ENCODE peak calls at places on chromosomes 1 and 21, in eight cellular contexts. One of them, this sample, is unnamed.

GRCh38 chr1:29828526-29829447 is 592.5 kb downstream of the PTPRU start:
- DNase-seq in H9: no peak
- DNase-seq in neural progenitor cell: no peak
- DNase-seq in endodermal cell: no peak
- DNase-seq in fibroblast of lung: no peak
- DNase-seq in NT2/D1: no peak
- DNase-seq in GM12878: no peak
- DNase-seq in GM23248: no peak
- DNase-seq in this sample: no peak

GRCh38 chr21:16419188-16419874 is 689.5 kb downstream of the USP25 start:
- DNase-seq in H9: no peak
- DNase-seq in neural progenitor cell: peak
- DNase-seq in endodermal cell: no peak
- DNase-seq in fibroblast of lung: peak
- DNase-seq in NT2/D1: no peak
- DNase-seq in GM12878: no peak
- DNase-seq in GM23248: peak
- DNase-seq in this sample: peak

GRCh38 chr1:42142894-42143675 is 10.1 kb upstream of the GUCA2B start:
- DNase-seq in H9: no peak
- DNase-seq in neural progenitor cell: no peak
- DNase-seq in endodermal cell: peak
- DNase-seq in fibroblast of lung: no peak
- DNase-seq in NT2/D1: no peak
- DNase-seq in GM12878: no peak
- DNase-seq in GM23248: no peak
- DNase-seq in this sample: no peak

GRCh38 chr1:41806472-41807155 is 112.1 kb downstream of the HIVEP3 start:
- DNase-seq in H9: no peak
- DNase-seq in neural progenitor cell: no peak
- DNase-seq in endodermal cell: no peak
- DNase-seq in fibroblast of lung: no peak
- DNase-seq in NT2/D1: no peak
- DNase-seq in GM12878: no peak
- DNase-seq in GM23248: no peak
- DNase-seq in this sample: no peak

GRCh38 chr1:198741744-198742143 is 102.9 kb downstream of the PTPRC start:
- DNase-seq in H9: peak
- DNase-seq in neural progenitor cell: peak
- DNase-seq in endodermal cell: peak
- DNase-seq in fibroblast of lung: peak
- DNase-seq in NT2/D1: peak
- DNase-seq in GM12878: no peak
- DNase-seq in GM23248: peak
- DNase-seq in this sample: peak

GRCh38 chr1:165632152-165632469 is 1.1 kb downstream of the MGST3 start:
- DNase-seq in H9: peak
- DNase-seq in neural progenitor cell: peak
- DNase-seq in endodermal cell: no peak
- DNase-seq in fibroblast of lung: no peak
- DNase-seq in NT2/D1: no peak
- DNase-seq in GM12878: no peak
- DNase-seq in GM23248: no peak
- DNase-seq in this sample: no peak

GRCh38 chr1:73800376-73800775 is 397.6 kb downstream of the LRRIQ3 start:
- DNase-seq in H9: no peak
- DNase-seq in neural progenitor cell: no peak
- DNase-seq in endodermal cell: no peak
- DNase-seq in fibroblast of lung: peak
- DNase-seq in NT2/D1: no peak
- DNase-seq in GM12878: no peak
- DNase-seq in GM23248: peak
- DNase-seq in this sample: no peak

GRCh38 chr1:47780469-47780995 is 216.7 kb downstream of the TRABD2B start:
- DNase-seq in H9: no peak
- DNase-seq in neural progenitor cell: no peak
- DNase-seq in endodermal cell: no peak
- DNase-seq in fibroblast of lung: no peak
- DNase-seq in NT2/D1: no peak
- DNase-seq in GM12878: no peak
- DNase-seq in GM23248: no peak
- DNase-seq in this sample: no peak

GRCh38 chr1:35449334-35450008 is 107.7 kb downstream of the KIAA0319L start:
- DNase-seq in H9: no peak
- DNase-seq in neural progenitor cell: no peak
- DNase-seq in endodermal cell: no peak
- DNase-seq in fibroblast of lung: peak
- DNase-seq in NT2/D1: no peak
- DNase-seq in GM12878: no peak
- DNase-seq in GM23248: peak
- DNase-seq in this sample: no peak

GRCh38 chr1:200925821-200926220 is 31.1 kb downstream of the INAVA start:
- DNase-seq in H9: no peak
- DNase-seq in neural progenitor cell: no peak
- DNase-seq in endodermal cell: peak
- DNase-seq in fibroblast of lung: no peak
- DNase-seq in NT2/D1: no peak
- DNase-seq in GM12878: no peak
- DNase-seq in GM23248: peak
- DNase-seq in this sample: no peak

GRCh38 chr21:38297193-38297592 is 40.4 kb downstream of the KCNJ15 start:
- DNase-seq in H9: no peak
- DNase-seq in neural progenitor cell: no peak
- DNase-seq in endodermal cell: no peak
- DNase-seq in fibroblast of lung: peak
- DNase-seq in NT2/D1: no peak
- DNase-seq in GM12878: no peak
- DNase-seq in GM23248: peak
- DNase-seq in this sample: no peak

GRCh38 chr1:84930831-84931230 is 37.8 kb upstream of the LPAR3 start:
- DNase-seq in H9: no peak
- DNase-seq in neural progenitor cell: no peak
- DNase-seq in endodermal cell: no peak
- DNase-seq in fibroblast of lung: no peak
- DNase-seq in NT2/D1: no peak
- DNase-seq in GM12878: no peak
- DNase-seq in GM23248: no peak
- DNase-seq in this sample: no peak

GRCh38 chr1:180680558-180681144 is 48.8 kb downstream of the XPR1 start:
- DNase-seq in H9: no peak
- DNase-seq in neural progenitor cell: no peak
- DNase-seq in endodermal cell: no peak
- DNase-seq in fibroblast of lung: peak
- DNase-seq in NT2/D1: no peak
- DNase-seq in GM12878: no peak
- DNase-seq in GM23248: no peak
- DNase-seq in this sample: no peak

GRCh38 chr1:61085191-61086086 is 3.1 kb downstream of the NFIA start:
- DNase-seq in H9: no peak
- DNase-seq in neural progenitor cell: no peak
- DNase-seq in endodermal cell: no peak
- DNase-seq in fibroblast of lung: no peak
- DNase-seq in NT2/D1: no peak
- DNase-seq in GM12878: no peak
- DNase-seq in GM23248: no peak
- DNase-seq in this sample: no peak

GRCh38 chr1:36076979-36077573 is 6.8 kb upstream of the TEKT2 start:
- DNase-seq in H9: no peak
- DNase-seq in neural progenitor cell: no peak
- DNase-seq in endodermal cell: no peak
- DNase-seq in fibroblast of lung: no peak
- DNase-seq in NT2/D1: no peak
- DNase-seq in GM12878: no peak
- DNase-seq in GM23248: peak
- DNase-seq in this sample: no peak

GRCh38 chr1:174969977-174970376 is 29.8 kb upstream of the CACYBP start:
- DNase-seq in H9: no peak
- DNase-seq in neural progenitor cell: no peak
- DNase-seq in endodermal cell: no peak
- DNase-seq in fibroblast of lung: no peak
- DNase-seq in NT2/D1: no peak
- DNase-seq in GM12878: no peak
- DNase-seq in GM23248: no peak
- DNase-seq in this sample: no peak

GRCh38 chr1:174965006-174965971 is 34.5 kb upstream of the CACYBP start:
- DNase-seq in H9: no peak
- DNase-seq in neural progenitor cell: no peak
- DNase-seq in endodermal cell: peak
- DNase-seq in fibroblast of lung: no peak
- DNase-seq in NT2/D1: no peak
- DNase-seq in GM12878: no peak
- DNase-seq in GM23248: no peak
- DNase-seq in this sample: peak

GRCh38 chr1:174966000-174966572 is 33.7 kb upstream of the CACYBP start:
- DNase-seq in H9: no peak
- DNase-seq in neural progenitor cell: no peak
- DNase-seq in endodermal cell: no peak
- DNase-seq in fibroblast of lung: no peak
- DNase-seq in NT2/D1: no peak
- DNase-seq in GM12878: no peak
- DNase-seq in GM23248: no peak
- DNase-seq in this sample: no peak

GRCh38 chr1:174968750-174969244 is 30.9 kb upstream of the CACYBP start:
- DNase-seq in H9: no peak
- DNase-seq in neural progenitor cell: no peak
- DNase-seq in endodermal cell: no peak
- DNase-seq in fibroblast of lung: peak
- DNase-seq in NT2/D1: no peak
- DNase-seq in GM12878: peak
- DNase-seq in GM23248: peak
- DNase-seq in this sample: no peak

DNA sequence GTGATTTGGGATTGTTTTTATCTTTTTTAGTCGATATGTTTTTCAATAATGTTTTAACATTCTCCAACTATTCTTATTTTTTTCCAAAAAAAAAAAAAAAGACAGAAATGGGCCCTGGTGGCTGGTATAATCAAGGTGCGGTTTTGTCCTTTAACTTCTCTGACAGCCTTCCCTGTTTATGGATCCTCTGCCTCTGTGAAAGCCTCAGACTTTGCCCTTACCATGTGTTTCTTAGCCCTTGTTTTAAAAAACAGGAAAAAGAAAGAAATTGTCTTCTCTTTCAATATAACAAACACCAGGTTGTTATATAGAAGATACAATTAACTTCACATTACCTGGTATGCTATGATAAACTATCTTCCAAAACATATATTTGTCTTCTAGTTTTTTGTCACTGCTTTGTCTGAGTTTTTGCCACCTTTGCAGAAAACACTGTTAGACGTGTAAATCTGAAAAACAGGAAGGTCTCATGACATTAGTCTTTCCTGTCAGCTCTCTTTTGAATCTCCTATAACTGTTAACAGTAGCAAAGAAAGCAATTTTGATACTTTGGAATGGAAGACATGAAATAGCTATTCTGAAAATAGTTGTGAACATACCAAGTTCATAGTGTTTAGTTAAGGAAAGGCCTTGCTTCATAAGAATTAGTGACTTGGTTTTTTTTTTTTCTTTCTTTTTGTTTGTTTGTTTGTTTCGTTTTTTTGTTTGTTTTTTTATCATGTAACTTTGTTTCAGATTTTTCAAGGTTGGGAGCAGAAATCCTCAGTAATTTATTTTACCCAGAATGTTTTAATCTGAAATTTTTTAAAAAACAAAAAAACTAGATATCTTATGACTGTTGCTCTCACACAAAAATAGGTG is 31.7 kb upstream of the CACYBP start:
- DNase-seq in H9: no peak
- DNase-seq in neural progenitor cell: no peak
- DNase-seq in endodermal cell: no peak
- DNase-seq in fibroblast of lung: no peak
- DNase-seq in NT2/D1: no peak
- DNase-seq in GM12878: no peak
- DNase-seq in GM23248: no peak
- DNase-seq in this sample: no peak
- H3K9ac ChIP-seq in H9: no peak
- H3K9ac ChIP-seq in neural progenitor cell: no peak
- H3K9ac ChIP-seq in endodermal cell: no peak
- H3K9ac ChIP-seq in fibroblast of lung: no peak
- H3K9ac ChIP-seq in NT2/D1: no peak
- H3K9ac ChIP-seq in GM12878: no peak
- H3K9ac ChIP-seq in GM23248: no peak
- H3K9ac ChIP-seq in this sample: no peak

GRCh38 chr21:44298301-44298700 is 1.6 kb upstream of the PFKL start:
- DNase-seq in H9: no peak
- DNase-seq in neural progenitor cell: no peak
- DNase-seq in endodermal cell: no peak
- DNase-seq in fibroblast of lung: no peak
- DNase-seq in NT2/D1: no peak
- DNase-seq in GM12878: no peak
- DNase-seq in GM23248: peak
- DNase-seq in this sample: no peak

GRCh38 chr21:44296916-44297315 is 2.9 kb upstream of the PFKL start:
- DNase-seq in H9: no peak
- DNase-seq in neural progenitor cell: no peak
- DNase-seq in endodermal cell: no peak
- DNase-seq in fibroblast of lung: no peak
- DNase-seq in NT2/D1: no peak
- DNase-seq in GM12878: no peak
- DNase-seq in GM23248: no peak
- DNase-seq in this sample: no peak

GRCh38 chr21:44296103-44296519 is 3.7 kb upstream of the PFKL start:
- DNase-seq in H9: no peak
- DNase-seq in neural progenitor cell: no peak
- DNase-seq in endodermal cell: no peak
- DNase-seq in fibroblast of lung: no peak
- DNase-seq in NT2/D1: no peak
- DNase-seq in GM12878: no peak
- DNase-seq in GM23248: no peak
- DNase-seq in this sample: no peak

GRCh38 chr21:44299085-44299457 is 782 bp upstream of the PFKL start:
- DNase-seq in H9: no peak
- DNase-seq in neural progenitor cell: no peak
- DNase-seq in endodermal cell: no peak
- DNase-seq in fibroblast of lung: peak
- DNase-seq in NT2/D1: no peak
- DNase-seq in GM12878: no peak
- DNase-seq in GM23248: peak
- DNase-seq in this sample: no peak

GRCh38 chr21:44297525-44298290 is 2.1 kb upstream of the PFKL start:
- DNase-seq in H9: peak
- DNase-seq in neural progenitor cell: peak
- DNase-seq in endodermal cell: peak
- DNase-seq in fibroblast of lung: peak
- DNase-seq in NT2/D1: peak
- DNase-seq in GM12878: peak
- DNase-seq in GM23248: peak
- DNase-seq in this sample: peak
- H3K9ac ChIP-seq in H9: no peak
- H3K9ac ChIP-seq in neural progenitor cell: no peak
- H3K9ac ChIP-seq in endodermal cell: no peak
- H3K9ac ChIP-seq in fibroblast of lung: no peak
- H3K9ac ChIP-seq in NT2/D1: peak
- H3K9ac ChIP-seq in GM12878: no peak
- H3K9ac ChIP-seq in GM23248: peak
- H3K9ac ChIP-seq in this sample: no peak

GRCh38 chr1:32900956-32901822 is at the start of gene TMEM54:
- DNase-seq in H9: no peak
- DNase-seq in neural progenitor cell: peak
- DNase-seq in endodermal cell: peak
- DNase-seq in fibroblast of lung: peak
- DNase-seq in NT2/D1: no peak
- DNase-seq in GM12878: no peak
- DNase-seq in GM23248: peak
- DNase-seq in this sample: no peak
- H3K9ac ChIP-seq in H9: no peak
- H3K9ac ChIP-seq in neural progenitor cell: no peak
- H3K9ac ChIP-seq in endodermal cell: no peak
- H3K9ac ChIP-seq in fibroblast of lung: peak
- H3K9ac ChIP-seq in NT2/D1: peak
- H3K9ac ChIP-seq in GM12878: no peak
- H3K9ac ChIP-seq in GM23248: peak
- H3K9ac ChIP-seq in this sample: peak

GRCh38 chr1:230415405-230416119 is 10.6 kb downstream of the PGBD5 start:
- DNase-seq in H9: no peak
- DNase-seq in neural progenitor cell: no peak
- DNase-seq in endodermal cell: peak
- DNase-seq in fibroblast of lung: no peak
- DNase-seq in NT2/D1: no peak
- DNase-seq in GM12878: no peak
- DNase-seq in GM23248: no peak
- DNase-seq in this sample: no peak
- H3K9ac ChIP-seq in H9: no peak
- H3K9ac ChIP-seq in neural progenitor cell: no peak
- H3K9ac ChIP-seq in endodermal cell: no peak
- H3K9ac ChIP-seq in fibroblast of lung: no peak
- H3K9ac ChIP-seq in NT2/D1: no peak
- H3K9ac ChIP-seq in GM12878: no peak
- H3K9ac ChIP-seq in GM23248: no peak
- H3K9ac ChIP-seq in this sample: no peak

This sample was measured in mesendoderm.